ENCODE peak calls at places on chromosomes 11 and 22, in ten cellular contexts. One of them, this sample, is unnamed.

GRCh38 chr11:72352859-72353551 is 81.3 kb downstream of the CLPB start:
- DNase-seq in neuronal stem cell: peak
- DNase-seq in AG04450: peak
- DNase-seq in spleen: no peak
- DNase-seq in right cardiac atrium: no peak
- DNase-seq in uterus: peak
- DNase-seq in RWPE1: no peak
- DNase-seq in tibial artery: no peak
- DNase-seq in PC-3: no peak
- DNase-seq in psoas muscle: no peak
- DNase-seq in this sample: peak

GRCh38 chr22:48919851-48920589 is 907.7 kb downstream of the BRD1 start:
- DNase-seq in RWPE1: no peak
- DNase-seq in neuronal stem cell: no peak
- DNase-seq in right cardiac atrium: no peak
- DNase-seq in tibial artery: no peak
- DNase-seq in psoas muscle: no peak
- DNase-seq in spleen: no peak
- DNase-seq in AG04450: no peak
- DNase-seq in uterus: no peak
- DNase-seq in PC-3: no peak
- DNase-seq in this sample: no peak

GRCh38 chr11:58922475-58922874 is 16.8 kb upstream of the GLYATL1 start:
- DNase-seq in psoas muscle: no peak
- DNase-seq in tibial artery: no peak
- DNase-seq in spleen: no peak
- DNase-seq in neuronal stem cell: no peak
- DNase-seq in uterus: no peak
- DNase-seq in PC-3: peak
- DNase-seq in AG04450: no peak
- DNase-seq in right cardiac atrium: no peak
- DNase-seq in RWPE1: no peak
- DNase-seq in this sample: no peak

GRCh38 chr11:11211186-11211585 is 141.9 kb downstream of the CSNK2A3 start:
- DNase-seq in AG04450: no peak
- DNase-seq in spleen: no peak
- DNase-seq in tibial artery: no peak
- DNase-seq in right cardiac atrium: peak
- DNase-seq in psoas muscle: no peak
- DNase-seq in RWPE1: peak
- DNase-seq in neuronal stem cell: no peak
- DNase-seq in uterus: no peak
- DNase-seq in PC-3: no peak
- DNase-seq in this sample: no peak

GRCh38 chr11:105109353-105109752 is 30.2 kb downstream of the CARD18 start:
- DNase-seq in psoas muscle: no peak
- DNase-seq in spleen: no peak
- DNase-seq in right cardiac atrium: no peak
- DNase-seq in uterus: no peak
- DNase-seq in PC-3: peak
- DNase-seq in AG04450: no peak
- DNase-seq in tibial artery: no peak
- DNase-seq in neuronal stem cell: no peak
- DNase-seq in RWPE1: no peak
- DNase-seq in this sample: no peak

GRCh38 chr11:6531267-6531752 is 34.2 kb downstream of the DNHD1 start:
- DNase-seq in right cardiac atrium: no peak
- DNase-seq in AG04450: no peak
- DNase-seq in spleen: no peak
- DNase-seq in tibial artery: no peak
- DNase-seq in PC-3: peak
- DNase-seq in psoas muscle: no peak
- DNase-seq in RWPE1: peak
- DNase-seq in neuronal stem cell: peak
- DNase-seq in uterus: no peak
- DNase-seq in this sample: no peak

GRCh38 chr22:20752873-20753272 is 21.0 kb upstream of the SERPIND1 start:
- DNase-seq in RWPE1: no peak
- DNase-seq in neuronal stem cell: no peak
- DNase-seq in psoas muscle: no peak
- DNase-seq in PC-3: no peak
- DNase-seq in right cardiac atrium: no peak
- DNase-seq in uterus: no peak
- DNase-seq in spleen: no peak
- DNase-seq in AG04450: no peak
- DNase-seq in tibial artery: no peak
- DNase-seq in this sample: no peak

GRCh38 chr22:20762233-20762796 is 11.6 kb upstream of the SERPIND1 start:
- DNase-seq in RWPE1: no peak
- DNase-seq in spleen: no peak
- DNase-seq in tibial artery: no peak
- DNase-seq in psoas muscle: no peak
- DNase-seq in right cardiac atrium: no peak
- DNase-seq in AG04450: no peak
- DNase-seq in uterus: no peak
- DNase-seq in PC-3: no peak
- DNase-seq in neuronal stem cell: no peak
- DNase-seq in this sample: no peak

GRCh38 chr11:95453616-95454118 is 222.7 kb upstream of the SESN3 start:
- DNase-seq in spleen: no peak
- DNase-seq in PC-3: peak
- DNase-seq in psoas muscle: no peak
- DNase-seq in right cardiac atrium: peak
- DNase-seq in uterus: no peak
- DNase-seq in neuronal stem cell: no peak
- DNase-seq in tibial artery: no peak
- DNase-seq in AG04450: no peak
- DNase-seq in RWPE1: peak
- DNase-seq in this sample: peak

GRCh38 chr11:66226111-66226510 is 42.3 kb upstream of the RAB1B start:
- DNase-seq in spleen: peak
- DNase-seq in tibial artery: no peak
- DNase-seq in right cardiac atrium: no peak
- DNase-seq in RWPE1: no peak
- DNase-seq in uterus: no peak
- DNase-seq in PC-3: no peak
- DNase-seq in psoas muscle: no peak
- DNase-seq in neuronal stem cell: no peak
- DNase-seq in AG04450: no peak
- DNase-seq in this sample: no peak

GRCh38 chr11:15800121-15800800 is 556.1 kb downstream of the SOX6 start:
- DNase-seq in PC-3: peak
- DNase-seq in neuronal stem cell: no peak
- DNase-seq in psoas muscle: peak
- DNase-seq in AG04450: no peak
- DNase-seq in RWPE1: peak
- DNase-seq in uterus: no peak
- DNase-seq in spleen: no peak
- DNase-seq in right cardiac atrium: peak
- DNase-seq in tibial artery: peak
- DNase-seq in this sample: no peak

GRCh38 chr11:61901353-61901858 is 10.1 kb upstream of the FADS3 start:
- DNase-seq in spleen: no peak
- DNase-seq in PC-3: peak
- DNase-seq in RWPE1: no peak
- DNase-seq in AG04450: no peak
- DNase-seq in psoas muscle: no peak
- DNase-seq in uterus: no peak
- DNase-seq in right cardiac atrium: no peak
- DNase-seq in tibial artery: no peak
- DNase-seq in neuronal stem cell: no peak
- DNase-seq in this sample: no peak

GRCh38 chr11:61900251-61900650 is 8.9 kb upstream of the FADS3 start:
- DNase-seq in right cardiac atrium: no peak
- DNase-seq in PC-3: no peak
- DNase-seq in tibial artery: no peak
- DNase-seq in uterus: no peak
- DNase-seq in AG04450: no peak
- DNase-seq in psoas muscle: no peak
- DNase-seq in RWPE1: no peak
- DNase-seq in spleen: no peak
- DNase-seq in neuronal stem cell: no peak
- DNase-seq in this sample: no peak

GRCh38 chr11:61897387-61898246 is 6.3 kb upstream of the FADS3 start:
- DNase-seq in PC-3: peak
- DNase-seq in uterus: peak
- DNase-seq in spleen: peak
- DNase-seq in psoas muscle: peak
- DNase-seq in right cardiac atrium: peak
- DNase-seq in neuronal stem cell: peak
- DNase-seq in tibial artery: peak
- DNase-seq in RWPE1: peak
- DNase-seq in AG04450: no peak
- DNase-seq in this sample: peak

GRCh38 chr11:61898247-61898582 is 6.9 kb upstream of the FADS3 start:
- DNase-seq in psoas muscle: no peak
- DNase-seq in tibial artery: no peak
- DNase-seq in spleen: no peak
- DNase-seq in RWPE1: no peak
- DNase-seq in neuronal stem cell: no peak
- DNase-seq in uterus: no peak
- DNase-seq in PC-3: no peak
- DNase-seq in AG04450: no peak
- DNase-seq in right cardiac atrium: no peak
- DNase-seq in this sample: no peak

GRCh38 chr11:61899146-61899841 is 7.9 kb upstream of the FADS3 start:
- DNase-seq in spleen: peak
- DNase-seq in psoas muscle: peak
- DNase-seq in neuronal stem cell: peak
- DNase-seq in uterus: peak
- DNase-seq in PC-3: peak
- DNase-seq in RWPE1: peak
- DNase-seq in right cardiac atrium: peak
- DNase-seq in AG04450: no peak
- DNase-seq in tibial artery: peak
- DNase-seq in this sample: peak
- H3K27ac ChIP-seq in spleen: peak
- H3K27ac ChIP-seq in psoas muscle: no peak
- H3K27ac ChIP-seq in neuronal stem cell: no peak
- H3K27ac ChIP-seq in uterus: peak
- H3K27ac ChIP-seq in PC-3: no peak
- H3K27ac ChIP-seq in RWPE1: peak
- H3K27ac ChIP-seq in right cardiac atrium: no peak
- H3K27ac ChIP-seq in AG04450: no peak
- H3K27ac ChIP-seq in tibial artery: no peak
- H3K27ac ChIP-seq in this sample: peak

GRCh38 chr11:109884501-109884900 is 208.7 kb upstream of the ZC3H12C start:
- DNase-seq in psoas muscle: no peak
- DNase-seq in spleen: no peak
- DNase-seq in tibial artery: no peak
- DNase-seq in uterus: no peak
- DNase-seq in PC-3: no peak
- DNase-seq in neuronal stem cell: no peak
- DNase-seq in right cardiac atrium: no peak
- DNase-seq in RWPE1: no peak
- DNase-seq in AG04450: no peak
- DNase-seq in this sample: no peak
- H3K27ac ChIP-seq in psoas muscle: no peak
- H3K27ac ChIP-seq in spleen: no peak
- H3K27ac ChIP-seq in tibial artery: no peak
- H3K27ac ChIP-seq in uterus: no peak
- H3K27ac ChIP-seq in PC-3: no peak
- H3K27ac ChIP-seq in neuronal stem cell: no peak
- H3K27ac ChIP-seq in right cardiac atrium: no peak
- H3K27ac ChIP-seq in RWPE1: no peak
- H3K27ac ChIP-seq in AG04450: no peak
- H3K27ac ChIP-seq in this sample: no peak

GRCh38 chr22:37887610-37888378 is 18.3 kb upstream of the MICALL1 start:
- DNase-seq in AG04450: peak
- DNase-seq in psoas muscle: peak
- DNase-seq in tibial artery: peak
- DNase-seq in PC-3: peak
- DNase-seq in RWPE1: peak
- DNase-seq in neuronal stem cell: no peak
- DNase-seq in spleen: no peak
- DNase-seq in right cardiac atrium: no peak
- DNase-seq in uterus: peak
- DNase-seq in this sample: no peak

GRCh38 chr22:37880668-37881440 is 25.2 kb upstream of the MICALL1 start:
- DNase-seq in uterus: peak
- DNase-seq in tibial artery: no peak
- DNase-seq in PC-3: peak
- DNase-seq in spleen: no peak
- DNase-seq in RWPE1: no peak
- DNase-seq in AG04450: peak
- DNase-seq in neuronal stem cell: no peak
- DNase-seq in right cardiac atrium: no peak
- DNase-seq in psoas muscle: no peak
- DNase-seq in this sample: peak

GRCh38 chr22:37884420-37884819 is 21.7 kb upstream of the MICALL1 start:
- DNase-seq in tibial artery: no peak
- DNase-seq in RWPE1: no peak
- DNase-seq in AG04450: no peak
- DNase-seq in psoas muscle: no peak
- DNase-seq in right cardiac atrium: no peak
- DNase-seq in spleen: no peak
- DNase-seq in uterus: peak
- DNase-seq in neuronal stem cell: no peak
- DNase-seq in PC-3: no peak
- DNase-seq in this sample: no peak
- H3K27ac ChIP-seq in tibial artery: peak
- H3K27ac ChIP-seq in RWPE1: peak
- H3K27ac ChIP-seq in AG04450: no peak
- H3K27ac ChIP-seq in psoas muscle: no peak
- H3K27ac ChIP-seq in right cardiac atrium: no peak
- H3K27ac ChIP-seq in spleen: no peak
- H3K27ac ChIP-seq in uterus: peak
- H3K27ac ChIP-seq in neuronal stem cell: no peak
- H3K27ac ChIP-seq in PC-3: no peak
- H3K27ac ChIP-seq in this sample: no peak

GRCh38 chr22:42533638-42533977 is 14.0 kb upstream of the RRP7A start:
- DNase-seq in spleen: no peak
- DNase-seq in AG04450: no peak
- DNase-seq in psoas muscle: no peak
- DNase-seq in tibial artery: no peak
- DNase-seq in RWPE1: no peak
- DNase-seq in uterus: no peak
- DNase-seq in right cardiac atrium: no peak
- DNase-seq in PC-3: no peak
- DNase-seq in neuronal stem cell: no peak
- DNase-seq in this sample: no peak
- H3K27ac ChIP-seq in spleen: peak
- H3K27ac ChIP-seq in AG04450: no peak
- H3K27ac ChIP-seq in psoas muscle: no peak
- H3K27ac ChIP-seq in tibial artery: no peak
- H3K27ac ChIP-seq in RWPE1: no peak
- H3K27ac ChIP-seq in uterus: no peak
- H3K27ac ChIP-seq in right cardiac atrium: no peak
- H3K27ac ChIP-seq in PC-3: no peak
- H3K27ac ChIP-seq in neuronal stem cell: no peak
- H3K27ac ChIP-seq in this sample: peak

This sample was measured in substantia nigra.